ENCODE peak calls at places on chromosomes 4 and X, in nine cellular contexts. E, D, X, Y, N, H, S, L and O are unnamed samples.

GRCh38 chrX:153445856-153446635 is at the start of gene TREX2:
- DNase-seq in E (no peak), D (no peak), X (no peak), Y (no peak), N (no peak), H (no peak), S (no peak), L (no peak), O (no peak)

GRCh38 chr4:183200453-183200852 is 101.4 kb downstream of the WWC2 start:
- DNase-seq in E (no peak), D (no peak), X (peak; percentile 10), Y (no peak), N (no peak), H (no peak), S (peak; percentile 65), L (no peak), O (no peak)

GRCh38 chrX:154397888-154398667 is at the start of gene RPL10:
- DNase-seq in E (peak; percentile 90), D (peak; percentile 77), X (peak; percentile 83), Y (peak; percentile 68), N (peak; percentile 98), H (peak; percentile 82), S (peak; percentile 94), L (peak; percentile 90), O (peak; percentile 72)

GRCh38 chrX:31099536-31100090 is 27.8 kb upstream of the FTHL17 start:
- DNase-seq in E (peak; percentile 25), D (no peak), X (no peak), Y (no peak), N (no peak), H (no peak), S (no peak), L (peak; percentile 77), O (no peak)

GRCh38 chr4:8176547-8177399 is 18.2 kb upstream of the ABLIM2 start:
- DNase-seq in E (peak; percentile 42), D (no peak), X (no peak), Y (no peak), N (peak; percentile 54), H (peak; percentile 44), S (peak; percentile 24), L (no peak), O (no peak)

GRCh38 chr4:122083356-122083755 is 68.8 kb upstream of the BLTP1 start:
- DNase-seq in E (no peak), D (no peak), X (no peak), Y (no peak), N (no peak), H (no peak), S (no peak), L (no peak), O (no peak)

GRCh38 chr4:72319596-72319995 is 249.4 kb downstream of the ADAMTS3 start:
- DNase-seq in E (no peak), D (no peak), X (no peak), Y (no peak), N (no peak), H (no peak), S (no peak), L (no peak), O (no peak)

GRCh38 chrX:24607616-24608015 is 39.5 kb downstream of the PCYT1B start:
- DNase-seq in E (no peak), D (no peak), X (no peak), Y (no peak), N (no peak), H (no peak), S (no peak), L (no peak), O (no peak)

GRCh38 chr4:4443821-4444220 is 56.9 kb downstream of the NSG1 start:
- DNase-seq in E (no peak), D (no peak), X (no peak), Y (no peak), N (no peak), H (no peak), S (no peak), L (no peak), O (no peak)